ENCODE peak calls at places on chromosomes 13 and 19, in five cellular contexts. One of them, this sample, is unnamed.

GRCh38 chr13:92573467-92574057 is 653.0 kb upstream of the GPC6 start:
- DNase-seq in activated CD8-positive, alpha-beta T cell treated with anti-CD3 and anti-CD28 coated beads for 36 hours: no peak
- DNase-seq in bronchial epithelial cell: peak
- DNase-seq in pancreas: no peak
- DNase-seq in heart right ventricle: no peak
- DNase-seq in this sample: peak

GRCh38 chr13:43786766-43787517 is at the start of gene ENOX1:
- DNase-seq in activated CD8-positive, alpha-beta T cell treated with anti-CD3 and anti-CD28 coated beads for 36 hours: peak
- DNase-seq in pancreas: peak
- DNase-seq in heart right ventricle: peak
- DNase-seq in bronchial epithelial cell: no peak
- DNase-seq in this sample: peak

GRCh38 chr19:47573076-47574026 is at the start of gene ZNF541:
- DNase-seq in bronchial epithelial cell: no peak
- DNase-seq in heart right ventricle: peak
- DNase-seq in activated CD8-positive, alpha-beta T cell treated with anti-CD3 and anti-CD28 coated beads for 36 hours: peak
- DNase-seq in pancreas: peak
- DNase-seq in this sample: peak

GRCh38 chr13:33723772-33724435 is 94.0 kb upstream of the RFC3 start:
- DNase-seq in pancreas: peak
- DNase-seq in bronchial epithelial cell: peak
- DNase-seq in activated CD8-positive, alpha-beta T cell treated with anti-CD3 and anti-CD28 coated beads for 36 hours: peak
- DNase-seq in heart right ventricle: peak
- DNase-seq in this sample: peak

GRCh38 chr19:35206379-35206778 is 22.2 kb downstream of the FAM187B start:
- DNase-seq in bronchial epithelial cell: no peak
- DNase-seq in heart right ventricle: no peak
- DNase-seq in activated CD8-positive, alpha-beta T cell treated with anti-CD3 and anti-CD28 coated beads for 36 hours: peak
- DNase-seq in pancreas: no peak
- DNase-seq in this sample: no peak

GRCh38 chr19:29288276-29288675 is 75.3 kb upstream of the UQCRFS1 start:
- DNase-seq in pancreas: no peak
- DNase-seq in heart right ventricle: no peak
- DNase-seq in bronchial epithelial cell: no peak
- DNase-seq in activated CD8-positive, alpha-beta T cell treated with anti-CD3 and anti-CD28 coated beads for 36 hours: no peak
- DNase-seq in this sample: no peak

GRCh38 chr13:67227131-67227983 is 2.8 kb downstream of the PCDH9 start:
- DNase-seq in pancreas: no peak
- DNase-seq in activated CD8-positive, alpha-beta T cell treated with anti-CD3 and anti-CD28 coated beads for 36 hours: no peak
- DNase-seq in heart right ventricle: no peak
- DNase-seq in bronchial epithelial cell: no peak
- DNase-seq in this sample: no peak

GRCh38 chr19:56837892-56838679 is 2.4 kb downstream of the PEG3 start:
- DNase-seq in bronchial epithelial cell: no peak
- DNase-seq in activated CD8-positive, alpha-beta T cell treated with anti-CD3 and anti-CD28 coated beads for 36 hours: peak
- DNase-seq in pancreas: peak
- DNase-seq in heart right ventricle: peak
- DNase-seq in this sample: peak

GRCh38 chr13:110225007-110225406 is 82.0 kb downstream of the COL4A1 start:
- DNase-seq in pancreas: no peak
- DNase-seq in bronchial epithelial cell: no peak
- DNase-seq in heart right ventricle: no peak
- DNase-seq in activated CD8-positive, alpha-beta T cell treated with anti-CD3 and anti-CD28 coated beads for 36 hours: no peak
- DNase-seq in this sample: no peak

GRCh38 chr19:32652893-32653625 is 21.9 kb downstream of the ANKRD27 start:
- DNase-seq in activated CD8-positive, alpha-beta T cell treated with anti-CD3 and anti-CD28 coated beads for 36 hours: no peak
- DNase-seq in heart right ventricle: peak
- DNase-seq in bronchial epithelial cell: no peak
- DNase-seq in pancreas: peak
- DNase-seq in this sample: peak

GRCh38 chr13:76210262-76210661 is 574.1 kb downstream of the LMO7 start:
- DNase-seq in heart right ventricle: peak
- DNase-seq in bronchial epithelial cell: peak
- DNase-seq in pancreas: no peak
- DNase-seq in activated CD8-positive, alpha-beta T cell treated with anti-CD3 and anti-CD28 coated beads for 36 hours: no peak
- DNase-seq in this sample: peak

GRCh38 chr19:51296331-51297093 is 14.9 kb upstream of the IGLON5 start:
- DNase-seq in heart right ventricle: no peak
- DNase-seq in activated CD8-positive, alpha-beta T cell treated with anti-CD3 and anti-CD28 coated beads for 36 hours: no peak
- DNase-seq in pancreas: no peak
- DNase-seq in bronchial epithelial cell: no peak
- DNase-seq in this sample: no peak

GRCh38 chr19:17797397-17798201 is 2.7 kb downstream of the B3GNT3 start:
- DNase-seq in bronchial epithelial cell: peak
- DNase-seq in heart right ventricle: no peak
- DNase-seq in activated CD8-positive, alpha-beta T cell treated with anti-CD3 and anti-CD28 coated beads for 36 hours: peak
- DNase-seq in pancreas: peak
- DNase-seq in this sample: no peak

GRCh38 chr19:28257396-28257795 is 955.6 kb downstream of the UQCRFS1 start:
- DNase-seq in activated CD8-positive, alpha-beta T cell treated with anti-CD3 and anti-CD28 coated beads for 36 hours: no peak
- DNase-seq in heart right ventricle: no peak
- DNase-seq in pancreas: no peak
- DNase-seq in bronchial epithelial cell: no peak
- DNase-seq in this sample: no peak

GRCh38 chr19:48962029-48962848 is 2.9 kb upstream of the FTL start:
- DNase-seq in bronchial epithelial cell: no peak
- DNase-seq in activated CD8-positive, alpha-beta T cell treated with anti-CD3 and anti-CD28 coated beads for 36 hours: peak
- DNase-seq in heart right ventricle: peak
- DNase-seq in pancreas: peak
- DNase-seq in this sample: peak

GRCh38 chr13:33017410-33017929 is 1.2 kb downstream of the KL start:
- DNase-seq in heart right ventricle: peak
- DNase-seq in pancreas: no peak
- DNase-seq in bronchial epithelial cell: peak
- DNase-seq in activated CD8-positive, alpha-beta T cell treated with anti-CD3 and anti-CD28 coated beads for 36 hours: peak
- DNase-seq in this sample: peak

GRCh38 chr13:93226623-93227279 is at the start of gene GPC6:
- DNase-seq in pancreas: no peak
- DNase-seq in bronchial epithelial cell: peak
- DNase-seq in activated CD8-positive, alpha-beta T cell treated with anti-CD3 and anti-CD28 coated beads for 36 hours: no peak
- DNase-seq in heart right ventricle: no peak
- DNase-seq in this sample: peak

GRCh38 chr13:72839831-72840426 is 58.0 kb downstream of the PIBF1 start:
- DNase-seq in heart right ventricle: no peak
- DNase-seq in activated CD8-positive, alpha-beta T cell treated with anti-CD3 and anti-CD28 coated beads for 36 hours: peak
- DNase-seq in pancreas: peak
- DNase-seq in bronchial epithelial cell: peak
- DNase-seq in this sample: peak

GRCh38 chr19:49188626-49189200 is 31.1 kb downstream of the TRPM4 start:
- DNase-seq in heart right ventricle: no peak
- DNase-seq in bronchial epithelial cell: no peak
- DNase-seq in activated CD8-positive, alpha-beta T cell treated with anti-CD3 and anti-CD28 coated beads for 36 hours: no peak
- DNase-seq in pancreas: no peak
- DNase-seq in this sample: no peak

GRCh38 chr19:10503002-10503789 is at the start of gene KEAP1:
- DNase-seq in bronchial epithelial cell: no peak
- DNase-seq in pancreas: no peak
- DNase-seq in activated CD8-positive, alpha-beta T cell treated with anti-CD3 and anti-CD28 coated beads for 36 hours: peak
- DNase-seq in heart right ventricle: peak
- DNase-seq in this sample: peak

GRCh38 chr13:27496851-27497250 is 46.5 kb upstream of the MTIF3 start:
- DNase-seq in pancreas: no peak
- DNase-seq in bronchial epithelial cell: no peak
- DNase-seq in heart right ventricle: no peak
- DNase-seq in activated CD8-positive, alpha-beta T cell treated with anti-CD3 and anti-CD28 coated beads for 36 hours: no peak
- DNase-seq in this sample: no peak

GRCh38 chr19:8262431-8262830 is 45.7 kb downstream of the CD320 start:
- DNase-seq in heart right ventricle: no peak
- DNase-seq in bronchial epithelial cell: no peak
- DNase-seq in pancreas: peak
- DNase-seq in activated CD8-positive, alpha-beta T cell treated with anti-CD3 and anti-CD28 coated beads for 36 hours: no peak
- DNase-seq in this sample: no peak

GRCh38 chr13:79659161-79659560 is 178.2 kb downstream of the NDFIP2 start:
- DNase-seq in pancreas: no peak
- DNase-seq in activated CD8-positive, alpha-beta T cell treated with anti-CD3 and anti-CD28 coated beads for 36 hours: no peak
- DNase-seq in bronchial epithelial cell: peak
- DNase-seq in heart right ventricle: peak
- DNase-seq in this sample: peak

GRCh38 chr13:94632227-94632980 is 30.7 kb downstream of the GPR180 start:
- DNase-seq in heart right ventricle: no peak
- DNase-seq in pancreas: no peak
- DNase-seq in activated CD8-positive, alpha-beta T cell treated with anti-CD3 and anti-CD28 coated beads for 36 hours: no peak
- DNase-seq in bronchial epithelial cell: no peak
- DNase-seq in this sample: no peak
- TF ChIP-seq CTCF in heart right ventricle: no peak
- TF ChIP-seq CTCF in pancreas: no peak
- TF ChIP-seq CTCF in activated CD8-positive, alpha-beta T cell treated with anti-CD3 and anti-CD28 coated beads for 36 hours: no peak
- TF ChIP-seq CTCF in bronchial epithelial cell: no peak
- TF ChIP-seq CTCF in this sample: no peak

DNA sequence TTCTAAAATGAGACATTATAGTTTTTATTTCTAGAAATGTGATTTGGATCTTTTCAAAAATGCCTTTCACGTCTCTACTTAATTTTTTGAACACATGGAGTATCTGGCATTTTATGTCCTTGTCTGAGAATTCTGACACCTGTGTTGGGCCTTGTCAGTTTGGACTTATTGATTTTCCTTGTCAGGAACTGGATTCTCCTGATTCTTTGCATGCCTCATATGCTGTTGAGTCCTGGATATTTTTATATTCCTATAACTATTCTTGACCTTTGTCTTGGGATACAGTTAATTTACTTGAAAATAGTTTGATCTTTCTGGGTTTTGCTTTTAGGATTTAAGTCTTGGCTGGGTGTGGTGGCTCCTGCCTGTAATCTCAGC is 10.3 kb downstream of the ADPRHL1 start:
- DNase-seq in pancreas: no peak
- DNase-seq in bronchial epithelial cell: no peak
- DNase-seq in activated CD8-positive, alpha-beta T cell treated with anti-CD3 and anti-CD28 coated beads for 36 hours: no peak
- DNase-seq in heart right ventricle: no peak
- DNase-seq in this sample: no peak
- TF ChIP-seq CTCF in pancreas: no peak
- TF ChIP-seq CTCF in bronchial epithelial cell: no peak
- TF ChIP-seq CTCF in activated CD8-positive, alpha-beta T cell treated with anti-CD3 and anti-CD28 coated beads for 36 hours: no peak
- TF ChIP-seq CTCF in heart right ventricle: no peak
- TF ChIP-seq CTCF in this sample: no peak

DNA sequence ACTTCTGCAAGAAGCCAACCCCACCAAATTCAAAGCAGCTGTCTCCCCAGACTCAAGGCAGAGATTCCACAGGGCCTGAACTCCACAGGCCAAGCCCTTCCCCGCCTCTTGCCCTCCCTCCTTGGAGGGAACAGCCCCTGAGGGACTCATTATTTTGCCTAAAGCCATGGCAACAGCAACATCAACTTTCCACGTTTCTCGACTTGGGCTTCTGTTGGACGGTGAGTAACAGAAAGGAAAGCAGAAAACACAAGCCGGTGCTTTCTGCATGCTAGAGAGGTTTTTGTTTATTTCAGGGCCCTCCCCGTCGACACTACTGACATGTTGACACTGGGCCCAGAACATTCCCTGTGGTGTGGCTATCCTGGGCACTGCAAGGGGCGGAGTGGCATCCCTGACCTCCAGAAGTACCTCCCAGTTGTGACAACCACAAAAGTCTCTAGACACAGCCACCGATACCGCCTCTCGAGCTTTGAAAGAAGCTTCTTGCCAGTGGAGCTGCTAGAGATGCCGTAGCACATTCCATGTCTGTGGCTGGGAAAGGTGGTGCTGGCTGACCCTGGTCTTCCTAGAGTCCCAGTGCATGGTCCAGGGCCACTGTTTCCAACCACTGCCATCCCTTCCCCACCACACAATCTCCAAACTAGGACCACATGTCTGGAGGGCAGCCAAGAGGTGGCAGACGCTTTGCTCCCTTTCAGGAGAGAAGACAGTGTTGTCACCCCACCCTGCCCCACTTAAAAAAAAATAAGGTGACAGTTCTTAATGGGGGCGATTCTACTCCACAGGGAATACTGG is 12.8 kb downstream of the CAPS start:
- DNase-seq in bronchial epithelial cell: no peak
- DNase-seq in heart right ventricle: peak
- DNase-seq in activated CD8-positive, alpha-beta T cell treated with anti-CD3 and anti-CD28 coated beads for 36 hours: no peak
- DNase-seq in pancreas: no peak
- DNase-seq in this sample: peak
- TF ChIP-seq CTCF in bronchial epithelial cell: no peak
- TF ChIP-seq CTCF in heart right ventricle: no peak
- TF ChIP-seq CTCF in activated CD8-positive, alpha-beta T cell treated with anti-CD3 and anti-CD28 coated beads for 36 hours: no peak
- TF ChIP-seq CTCF in pancreas: no peak
- TF ChIP-seq CTCF in this sample: no peak

GRCh38 chr13:46962286-46962941 is 65.6 kb upstream of the HTR2A start:
- DNase-seq in bronchial epithelial cell: peak
- DNase-seq in heart right ventricle: no peak
- DNase-seq in activated CD8-positive, alpha-beta T cell treated with anti-CD3 and anti-CD28 coated beads for 36 hours: no peak
- DNase-seq in pancreas: no peak
- DNase-seq in this sample: peak
- TF ChIP-seq CTCF in bronchial epithelial cell: peak
- TF ChIP-seq CTCF in heart right ventricle: peak
- TF ChIP-seq CTCF in activated CD8-positive, alpha-beta T cell treated with anti-CD3 and anti-CD28 coated beads for 36 hours: no peak
- TF ChIP-seq CTCF in pancreas: no peak
- TF ChIP-seq CTCF in this sample: peak

DNA sequence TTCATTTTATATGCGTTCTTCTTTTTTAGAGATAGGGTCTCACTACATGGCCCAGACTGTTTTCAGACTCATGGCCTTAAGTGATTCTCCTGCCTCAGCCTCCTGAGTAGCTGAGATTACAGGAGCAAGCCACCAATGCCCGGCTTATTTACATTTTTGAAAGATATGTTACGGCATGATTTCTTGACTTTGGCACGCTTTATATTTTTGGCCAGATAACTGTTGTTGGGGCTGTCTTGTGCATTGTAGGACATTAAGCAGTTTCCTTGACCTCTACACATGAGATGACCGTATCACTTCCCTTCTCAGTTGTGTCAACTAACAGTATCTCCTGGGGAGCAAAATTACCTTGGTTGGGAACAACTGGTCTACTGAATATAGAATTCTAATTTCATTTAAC is 28.9 kb upstream of the CLDN10 start:
- DNase-seq in activated CD8-positive, alpha-beta T cell treated with anti-CD3 and anti-CD28 coated beads for 36 hours: no peak
- DNase-seq in bronchial epithelial cell: peak
- DNase-seq in pancreas: no peak
- DNase-seq in heart right ventricle: no peak
- DNase-seq in this sample: no peak
- TF ChIP-seq CTCF in activated CD8-positive, alpha-beta T cell treated with anti-CD3 and anti-CD28 coated beads for 36 hours: no peak
- TF ChIP-seq CTCF in bronchial epithelial cell: no peak
- TF ChIP-seq CTCF in pancreas: no peak
- TF ChIP-seq CTCF in heart right ventricle: no peak
- TF ChIP-seq CTCF in this sample: no peak

DNA sequence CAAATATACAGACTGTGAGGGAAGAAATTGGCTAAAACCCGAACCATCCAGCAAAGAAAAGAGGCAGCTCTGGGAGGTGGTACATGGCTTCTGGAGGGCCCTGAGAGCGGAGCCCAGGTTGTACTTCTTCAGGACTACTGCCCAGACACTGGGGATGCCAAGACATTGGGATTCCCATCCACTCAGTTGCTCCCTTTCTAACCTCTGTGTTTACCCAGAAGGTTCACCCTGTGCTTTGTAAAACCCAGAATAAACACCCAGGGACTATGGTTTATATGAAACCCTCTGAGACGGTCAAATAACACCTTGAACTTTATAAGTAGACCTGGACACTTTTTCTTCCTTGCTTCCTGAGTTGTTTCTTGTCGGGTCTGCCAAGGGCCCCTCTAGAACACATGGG is 9.7 kb downstream of the MEIOSIN start:
- DNase-seq in activated CD8-positive, alpha-beta T cell treated with anti-CD3 and anti-CD28 coated beads for 36 hours: no peak
- DNase-seq in bronchial epithelial cell: no peak
- DNase-seq in heart right ventricle: no peak
- DNase-seq in pancreas: no peak
- DNase-seq in this sample: no peak
- TF ChIP-seq CTCF in activated CD8-positive, alpha-beta T cell treated with anti-CD3 and anti-CD28 coated beads for 36 hours: no peak
- TF ChIP-seq CTCF in bronchial epithelial cell: no peak
- TF ChIP-seq CTCF in heart right ventricle: no peak
- TF ChIP-seq CTCF in pancreas: no peak
- TF ChIP-seq CTCF in this sample: no peak

This sample was measured in choroid plexus epithelial cell.